ENCODE peak calls at places on chromosomes 4 and X, in ten cellular contexts. A, L, B, H, Q, E, N, G, F and T are unnamed samples.

GRCh38 chrX:148049441-148049840 is 68.3 kb downstream of the FMR1NB start:
- DNase-seq in H (peak), F (no peak), N (no peak), E (no peak), L (peak), A (peak), Q (no peak), B (peak), G (peak), T (no peak)

GRCh38 chr4:17492058-17492741 is 19.7 kb downstream of the QDPR start:
- DNase-seq in H (no peak), Q (no peak), L (no peak), F (no peak), G (peak), B (no peak), A (no peak), N (peak), E (no peak), T (no peak)

GRCh38 chr4:40750461-40751258 is 905 bp downstream of the NSUN7 start:
- DNase-seq in L (peak), H (no peak), Q (peak), G (peak), F (no peak), E (no peak), B (peak), A (no peak), N (no peak), T (no peak)

GRCh38 chr4:74501579-74501978 is 56.6 kb downstream of the AREG start:
- DNase-seq in L (no peak), A (no peak), B (no peak), G (peak), N (no peak), F (no peak), H (no peak), E (no peak), Q (no peak), T (no peak)

GRCh38 chr4:107931775-107932321 is 499 bp downstream of the CYP2U1 start:
- DNase-seq in H (peak), F (no peak), A (no peak), G (no peak), L (no peak), E (peak), N (no peak), Q (no peak), B (peak), T (no peak)

GRCh38 chrX:8748855-8749254 is 16.9 kb upstream of the ANOS1 start:
- DNase-seq in B (peak), F (no peak), N (no peak), Q (no peak), G (peak), H (peak), L (peak), A (peak), E (no peak), T (no peak)

GRCh38 chr4:86594559-86595425 is 677 bp downstream of the PTPN13 start:
- DNase-seq in H (peak), F (no peak), Q (peak), L (peak), A (peak), B (peak), N (peak), E (peak), G (peak), T (no peak)

GRCh38 chr4:151223465-151223864 is 53.5 kb upstream of the PRSS48 start:
- DNase-seq in E (no peak), L (no peak), F (no peak), B (no peak), H (no peak), N (no peak), G (no peak), Q (no peak), A (no peak), T (no peak)

GRCh38 chrX:108001218-108001814 is 19.1 kb upstream of the TEX13B start:
- DNase-seq in A (no peak), Q (no peak), H (peak), B (no peak), E (no peak), G (peak), F (no peak), N (peak), L (peak), T (peak)

GRCh38 chr4:151227731-151228130 is 49.2 kb upstream of the PRSS48 start:
- DNase-seq in G (peak), H (no peak), A (no peak), F (no peak), N (no peak), Q (no peak), B (no peak), E (peak), L (no peak), T (no peak)

GRCh38 chr4:122930877-122931276 is 8.5 kb upstream of the NUDT6 start:
- DNase-seq in A (no peak), E (no peak), F (no peak), N (no peak), B (no peak), H (no peak), L (no peak), Q (no peak), G (peak), T (no peak)

GRCh38 chrX:148043456-148043855 is 62.3 kb downstream of the FMR1NB start:
- DNase-seq in E (no peak), G (peak), H (no peak), A (no peak), L (no peak), Q (no peak), B (no peak), N (no peak), F (no peak), T (no peak)

GRCh38 chrX:47229427-47229826 is 3.4 kb upstream of the USP11 start:
- DNase-seq in N (no peak), Q (no peak), G (no peak), L (no peak), F (no peak), H (no peak), A (no peak), E (no peak), B (no peak), T (no peak)

GRCh38 chr4:2352171-2352570 is 66.3 kb downstream of the ZFYVE28 start:
- DNase-seq in H (no peak), B (peak), E (no peak), Q (no peak), L (no peak), F (peak), N (peak), A (no peak), G (no peak), T (no peak)

GRCh38 chrX:103384672-103385071 is 8.3 kb downstream of the BEX3 start:
- DNase-seq in H (no peak), G (no peak), E (no peak), N (no peak), Q (no peak), F (no peak), B (no peak), L (no peak), A (no peak), T (no peak)

GRCh38 chr4:139617702-139618490 is 47.7 kb upstream of the MGST2 start:
- DNase-seq in F (no peak), E (no peak), H (no peak), A (no peak), N (no peak), B (no peak), L (no peak), G (peak), Q (no peak), T (no peak)